ENCODE peak calls at places on chromosomes 3 and 15, in eight cellular contexts. H is WTC11; R is T-helper 1 cell; V is adrenal gland; L is amniotic stem cell; E is CD8-positive, alpha-beta T cell; Q is stimulated activated naive CD8-positive, alpha-beta T cell treated with anti-CD3 and anti-CD28 coated beads, Interleukin-15, Interleukin-2, amounts not matched to agents 100 U/mL and 50 U/mL, for 24 hours; G is A673. M is an unnamed sample.

GRCh38 chr3:55882006-55882405 is 394.9 kb upstream of the WNT5A start:
- DNase-seq in E (no peak), L (no peak), H (no peak), V (no peak), Q (no peak), G (no peak), R (no peak), M (no peak)

GRCh38 chr3:142355692-142356091 is 92.1 kb downstream of the XRN1 start:
- DNase-seq in L (no peak), H (no peak), E (no peak), G (no peak), Q (no peak), R (no peak), V (no peak), M (no peak)

GRCh38 chr15:56537881-56538280 is 72.9 kb upstream of the MNS1 start:
- DNase-seq in L (no peak), G (no peak), R (peak), V (no peak), H (no peak), E (peak), Q (peak), M (peak)

GRCh38 chr3:21020043-21020442 is 731.0 kb downstream of the ZNF385D start:
- DNase-seq in R (no peak), H (no peak), Q (no peak), V (no peak), G (no peak), E (no peak), L (no peak), M (no peak)

GRCh38 chr3:117666827-117667226 is 957.2 kb downstream of the TUSC7 start:
- DNase-seq in H (no peak), G (no peak), E (no peak), Q (no peak), R (no peak), L (no peak), V (no peak), M (no peak)

GRCh38 chr3:112134335-112135124 is 1.5 kb upstream of the GCSAM start:
- DNase-seq in G (no peak), E (no peak), R (no peak), H (no peak), V (no peak), L (no peak), Q (no peak), M (no peak)

GRCh38 chr3:67083277-67083676 is 85.2 kb downstream of the KBTBD8 start:
- DNase-seq in G (peak), E (peak), Q (peak), R (peak), H (no peak), L (no peak), V (no peak), M (peak)

GRCh38 chr3:11717301-11717700 is 73.6 kb upstream of the VGLL4 start:
- DNase-seq in V (no peak), G (no peak), E (no peak), L (no peak), Q (no peak), H (no peak), R (no peak), M (no peak)

GRCh38 chr15:76339302-76340197 is 3.0 kb downstream of the ISL2 start:
- DNase-seq in R (no peak), G (no peak), L (no peak), H (peak), V (no peak), Q (peak), E (no peak), M (no peak)

GRCh38 chr15:74391604-74392401 is 24.4 kb upstream of the CYP11A1 start:
- DNase-seq in H (no peak), G (no peak), V (no peak), R (no peak), E (no peak), Q (no peak), L (no peak), M (no peak)

GRCh38 chr3:134446800-134447199 is 39.0 kb downstream of the ANAPC13 start:
- DNase-seq in V (no peak), L (no peak), E (no peak), R (no peak), H (no peak), G (no peak), Q (no peak), M (no peak)

GRCh38 chr15:28918141-28918983 is 32.6 kb downstream of the APBA2 start:
- DNase-seq in V (no peak), G (no peak), Q (peak), H (peak), R (no peak), E (no peak), L (no peak), M (no peak)

GRCh38 chr3:115512565-115513410 is 110.5 kb upstream of the GAP43 start:
- DNase-seq in E (no peak), Q (peak), L (peak), R (no peak), H (peak), G (peak), V (peak), M (no peak)

GRCh38 chr3:65678480-65678879 is 360.2 kb downstream of the MAGI1 start:
- DNase-seq in G (no peak), R (no peak), E (no peak), Q (no peak), L (no peak), V (no peak), H (no peak), M (no peak)

GRCh38 chr3:7697538-7697937 is 804.1 kb upstream of the LMCD1 start:
- DNase-seq in G (no peak), R (no peak), Q (no peak), L (no peak), H (no peak), E (no peak), V (no peak), M (no peak)

GRCh38 chr15:52546031-52546751 is 17.5 kb upstream of the MYO5A start:
- DNase-seq in V (no peak), H (no peak), Q (no peak), L (no peak), G (no peak), R (no peak), E (no peak), M (no peak)

GRCh38 chr3:22121068-22121706 is 370.2 kb upstream of the ZNF385D start:
- DNase-seq in Q (no peak), H (no peak), V (no peak), E (no peak), G (no peak), R (no peak), L (no peak), M (no peak)

GRCh38 chr15:39788800-39789565 is 6.3 kb upstream of the FSIP1 start:
- DNase-seq in R (no peak), H (no peak), E (no peak), L (no peak), Q (no peak), G (no peak), V (no peak), M (no peak)

GRCh38 chr3:140599009-140599408 is 78.9 kb upstream of the TRIM42 start:
- DNase-seq in E (no peak), H (no peak), Q (no peak), R (no peak), G (no peak), V (no peak), L (no peak), M (no peak)

GRCh38 chr3:197239857-197240256 is 58.6 kb downstream of the DLG1 start:
- DNase-seq in E (no peak), V (no peak), Q (no peak), R (no peak), G (no peak), L (no peak), H (no peak), M (no peak)

GRCh38 chr3:192563417-192563816 is 163.9 kb downstream of the FGF12 start:
- DNase-seq in G (no peak), Q (no peak), V (no peak), L (no peak), E (no peak), H (no peak), R (no peak), M (no peak)

GRCh38 chr15:35436422-35436821 is 109.5 kb downstream of the DPH6 start:
- DNase-seq in G (no peak), H (no peak), R (no peak), L (no peak), V (no peak), Q (no peak), E (no peak), M (no peak)

GRCh38 chr15:60326824-60327654 is 70.7 kb downstream of the ANXA2 start:
- DNase-seq in E (no peak), V (peak), G (peak), R (peak), H (no peak), Q (peak), L (no peak), M (peak)

GRCh38 chr3:117510396-117510795 is 800.8 kb downstream of the TUSC7 start:
- DNase-seq in Q (no peak), G (no peak), R (no peak), H (no peak), E (no peak), L (no peak), V (no peak), M (no peak)

GRCh38 chr3:129623447-129624118 is 17.1 kb upstream of the PLXND1 start:
- DNase-seq in R (no peak), G (no peak), L (no peak), Q (no peak), E (no peak), H (no peak), V (peak), M (no peak)

GRCh38 chr3:40192628-40193027 is 116.9 kb upstream of the EIF1B start:
- DNase-seq in V (no peak), E (no peak), L (no peak), R (no peak), Q (no peak), G (no peak), H (no peak), M (no peak)